ENCODE peak calls at places on chromosomes 5 and 9, in ten cellular contexts. V, S, B, M, T, W, U, P, J and Q are unnamed samples. For H3K4me1 and H3K27me3, the result is how much of the 10 kb centered on the place peaks cover.

GRCh38 chr9:122526602-122527001 is 491 bp downstream of the OR1N1 start:
- DNase-seq in V (no peak), S (no peak), B (no peak), M (no peak), T (no peak), W (no peak), U (no peak), P (no peak), J (no peak), Q (no peak)

GRCh38 chr5:29518176-29518575 is 1675.3 kb upstream of the CDH6 start:
- DNase-seq in V (no peak), S (no peak), B (no peak), M (no peak), T (no peak), W (no peak), U (no peak), P (no peak), J (no peak), Q (no peak)

GRCh38 chr5:156693113-156693512 is 157.0 kb upstream of the PPP1R2B start:
- DNase-seq in V (peak), S (no peak), B (no peak), M (no peak), T (no peak), W (no peak), U (no peak), P (no peak), J (no peak), Q (no peak)

GRCh38 chr9:116737137-116737546 is 50.0 kb downstream of the TRIM32 start:
- DNase-seq in V (peak), S (peak), B (peak), M (peak), T (peak), W (peak), U (peak), P (peak), J (peak), Q (peak)

GRCh38 chr5:581266-581665 is 30.9 kb upstream of the CEP72 start:
- DNase-seq in V (no peak), S (no peak), B (no peak), M (no peak), T (no peak), W (peak), U (no peak), P (no peak), J (no peak), Q (no peak)

GRCh38 chr9:81787747-81788632 is 98.6 kb upstream of the TLE1 start:
- DNase-seq in V (peak), S (peak), B (no peak), M (peak), T (peak), W (no peak), U (no peak), P (no peak), J (no peak), Q (peak)

GRCh38 chr9:91162311-91162710 is 199.4 kb downstream of the AUH start:
- DNase-seq in V (peak), S (peak), B (no peak), M (no peak), T (no peak), W (no peak), U (no peak), P (no peak), J (no peak), Q (peak)

GRCh38 chr9:119967867-119968535 is 598.8 kb upstream of the BRINP1 start:
- DNase-seq in V (no peak), S (no peak), B (no peak), M (no peak), T (no peak), W (no peak), U (no peak), P (no peak), J (no peak), Q (no peak)

GRCh38 chr5:171606414-171607024 is 179.1 kb upstream of the SMIM23 start:
- DNase-seq in V (peak), S (no peak), B (no peak), M (no peak), T (no peak), W (no peak), U (no peak), P (no peak), J (no peak), Q (no peak)

GRCh38 chr9:125632321-125633115 is 74.5 kb downstream of the MAPKAP1 start:
- DNase-seq in V (peak), S (no peak), B (no peak), M (no peak), T (no peak), W (no peak), U (no peak), P (no peak), J (no peak), Q (peak)

GRCh38 chr9:34177906-34178697 is 741 bp upstream of the UBAP1 start:
- DNase-seq in V (no peak), S (no peak), B (no peak), M (no peak), T (no peak), W (peak), U (no peak), P (no peak), J (no peak), Q (no peak)

GRCh38 chr5:78640622-78641021 is 8.0 kb downstream of the LHFPL2 start:
- DNase-seq in V (peak), S (no peak), B (no peak), M (no peak), T (no peak), W (no peak), U (no peak), P (no peak), J (no peak), Q (peak)

GRCh38 chr9:100739666-100740065 is 161.8 kb downstream of the CAVIN4 start:
- DNase-seq in V (peak), S (no peak), B (no peak), M (no peak), T (no peak), W (no peak), U (no peak), P (no peak), J (no peak), Q (peak)

GRCh38 chr5:16492398-16493175 is 27.0 kb upstream of the ZNF622 start:
- DNase-seq in V (peak), S (peak), B (peak), M (peak), T (peak), W (peak), U (peak), P (no peak), J (no peak), Q (peak)

GRCh38 chr5:135834639-135835529 is at the start of gene SLC25A48:
- DNase-seq in V (no peak), S (peak), B (peak), M (peak), T (peak), W (peak), U (peak), P (peak), J (no peak), Q (no peak)

GRCh38 chr9:131731237-131731995 is 8.5 kb downstream of the RAPGEF1 start:
- DNase-seq in V (peak), S (no peak), B (no peak), M (no peak), T (no peak), W (no peak), U (no peak), P (no peak), J (no peak), Q (no peak)

GRCh38 chr5:150303660-150304411 is 1.1 kb upstream of the ARSI start:
- DNase-seq in V (no peak), S (no peak), B (no peak), M (no peak), T (peak), W (no peak), U (no peak), P (no peak), J (no peak), Q (no peak)

GRCh38 chr9:36152741-36153438 is 16.3 kb upstream of the CCIN start:
- DNase-seq in V (no peak), S (no peak), B (no peak), M (no peak), T (no peak), W (no peak), U (no peak), P (no peak), J (no peak), Q (no peak)

GRCh38 chr5:111747336-111747735 is 9.7 kb downstream of the NREP start:
- DNase-seq in V (peak), S (no peak), B (no peak), M (no peak), T (no peak), W (no peak), U (no peak), P (no peak), J (no peak), Q (no peak)

GRCh38 chr9:126516936-126517750 is 96.6 kb upstream of the LMX1B start:
- DNase-seq in V (peak), S (no peak), B (peak), M (peak), T (peak), W (peak), U (no peak), P (peak), J (peak), Q (peak)

GRCh38 chr9:69028754-69029153 is 6.8 kb upstream of the FXN start:
- DNase-seq in V (no peak), S (no peak), B (no peak), M (no peak), T (no peak), W (peak), U (no peak), P (no peak), J (no peak), Q (no peak)

GRCh38 chr5:106397700-106398099 is 1273.0 kb downstream of the EFNA5 start:
- DNase-seq in V (peak), S (no peak), B (no peak), M (no peak), T (peak), W (no peak), U (no peak), P (no peak), J (no peak), Q (peak)

GRCh38 chr5:139389701-139390638 is at the start of gene MZB1:
- DNase-seq in V (no peak), S (peak), B (no peak), M (peak), T (no peak), W (peak), U (peak), P (no peak), J (no peak), Q (no peak)

GRCh38 chr9:124659099-124659659 is 111.9 kb downstream of the NR6A1 start:
- DNase-seq in V (peak), S (peak), B (peak), M (peak), T (peak), W (peak), U (peak), P (peak), J (peak), Q (peak)

GRCh38 chr5:14036947-14037346 is 92.5 kb upstream of the DNAH5 start:
- DNase-seq in V (no peak), S (no peak), B (no peak), M (no peak), T (no peak), W (no peak), U (no peak), P (no peak), J (no peak), Q (peak)

GRCh38 chr9:7238244-7238637 is 480.5 kb downstream of the KDM4C start:
- DNase-seq in V (no peak), S (no peak), B (no peak), M (no peak), T (no peak), W (no peak), U (no peak), P (no peak), J (no peak), Q (no peak)

GRCh38 chr5:11273180-11273882 is 512.3 kb upstream of the DAP start:
- DNase-seq in V (peak), S (no peak), B (no peak), M (no peak), T (no peak), W (no peak), U (no peak), P (no peak), J (no peak), Q (no peak)

DNA sequence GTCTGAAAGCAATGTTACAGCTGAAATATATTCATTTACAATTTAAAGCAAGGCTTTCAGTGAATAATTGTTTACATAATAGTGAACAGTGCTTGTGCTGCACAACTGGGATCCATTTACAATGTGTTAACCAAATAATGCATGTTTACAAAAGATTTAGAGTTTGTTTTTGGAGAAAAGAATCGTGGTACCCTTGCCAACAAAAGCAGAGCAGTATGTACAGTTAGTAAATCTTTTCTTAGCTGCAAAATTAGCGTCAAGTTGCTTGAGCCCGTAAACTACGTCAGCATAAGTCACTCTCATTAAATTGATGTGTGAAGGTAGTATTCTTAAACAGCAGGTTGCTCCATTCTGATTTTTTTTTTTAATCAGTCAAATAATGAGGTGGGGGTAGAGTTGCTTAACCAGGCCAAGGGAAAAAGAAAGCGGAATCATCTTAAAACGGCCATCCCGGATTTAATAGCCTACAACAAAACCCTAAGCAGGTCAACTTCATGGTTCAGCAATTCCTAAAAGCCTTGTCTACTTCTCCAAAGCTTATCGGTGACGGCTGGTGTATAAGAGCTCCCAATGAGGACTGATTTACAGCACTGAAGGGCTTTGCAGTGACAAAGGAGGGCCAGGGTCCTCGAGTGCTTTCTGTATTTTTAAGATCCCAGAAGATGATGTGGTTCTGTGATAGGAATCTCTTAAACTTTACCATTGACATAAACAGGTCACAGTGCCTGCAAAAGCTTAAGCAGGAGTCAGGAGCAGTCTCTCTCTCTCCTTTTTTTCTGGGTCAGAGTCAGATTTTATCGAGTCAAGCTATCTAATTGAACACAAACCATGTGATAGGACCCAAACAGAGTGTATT is 663.3 kb upstream of the ZNF608 start:
- DNase-seq in V (peak), S (no peak), B (peak), M (no peak), T (no peak), W (no peak), U (no peak), P (no peak), J (no peak), Q (no peak)
- H3K4me1 ChIP-seq in V (half or more), S (half or more), B (half or more), M (under half), T (half or more), W (under half), U (under half), P (half or more), J (under half), Q (under half)

GRCh38 chr5:72746736-72747135 is 69.7 kb upstream of the TNPO1 start:
- DNase-seq in V (no peak), S (no peak), B (no peak), M (no peak), T (peak), W (no peak), U (no peak), P (no peak), J (no peak), Q (no peak)

GRCh38 chr5:72752909-72753308 is 63.6 kb upstream of the TNPO1 start:
- DNase-seq in V (no peak), S (no peak), B (no peak), M (no peak), T (no peak), W (no peak), U (no peak), P (peak), J (no peak), Q (no peak)

GRCh38 chr5:72747826-72748225 is 68.6 kb upstream of the TNPO1 start:
- DNase-seq in V (no peak), S (no peak), B (no peak), M (no peak), T (peak), W (no peak), U (no peak), P (no peak), J (no peak), Q (no peak)

GRCh38 chr5:72749362-72749997 is 67.0 kb upstream of the TNPO1 start:
- DNase-seq in V (no peak), S (no peak), B (peak), M (no peak), T (no peak), W (no peak), U (no peak), P (no peak), J (no peak), Q (no peak)
- H3K27me3 ChIP-seq in V (under half), S (under half), B (under half), M (under half), T (under half), W (under half), U (under half), P (under half), J (under half), Q (under half)

GRCh38 chr9:136799854-136800657 is 3.9 kb downstream of the CCDC183 start:
- DNase-seq in V (peak), S (peak), B (peak), M (peak), T (peak), W (no peak), U (peak), P (peak), J (peak), Q (peak)

GRCh38 chr9:136804509-136805206 is 3.1 kb upstream of the RABL6 start:
- DNase-seq in V (no peak), S (no peak), B (no peak), M (no peak), T (no peak), W (no peak), U (no peak), P (no peak), J (no peak), Q (no peak)

GRCh38 chr9:136805207-136805740 is 2.5 kb upstream of the RABL6 start:
- DNase-seq in V (no peak), S (no peak), B (no peak), M (no peak), T (no peak), W (no peak), U (no peak), P (no peak), J (no peak), Q (no peak)

GRCh38 chr9:136803551-136804508 is 3.9 kb upstream of the RABL6 start:
- DNase-seq in V (no peak), S (no peak), B (no peak), M (no peak), T (no peak), W (no peak), U (no peak), P (no peak), J (no peak), Q (no peak)

GRCh38 chr9:136802321-136802720 is 5.4 kb upstream of the RABL6 start:
- DNase-seq in V (no peak), S (no peak), B (no peak), M (no peak), T (no peak), W (no peak), U (no peak), P (no peak), J (no peak), Q (no peak)
- H3K4me1 ChIP-seq in V (under half), S (half or more), B (under half), M (under half), T (under half), W (under half), U (under half), P (under half), J (under half), Q (under half)

GRCh38 chr9:135309763-135310125 is 169.8 kb upstream of the PPP1R26 start:
- DNase-seq in V (no peak), S (no peak), B (no peak), M (no peak), T (no peak), W (no peak), U (no peak), P (peak), J (no peak), Q (no peak)

GRCh38 chr9:135307314-135307713 is 172.3 kb upstream of the PPP1R26 start:
- DNase-seq in V (no peak), S (no peak), B (no peak), M (no peak), T (no peak), W (no peak), U (no peak), P (no peak), J (no peak), Q (no peak)

GRCh38 chr9:135308809-135309762 is 170.5 kb upstream of the PPP1R26 start:
- DNase-seq in V (no peak), S (no peak), B (no peak), M (no peak), T (no peak), W (no peak), U (no peak), P (no peak), J (no peak), Q (no peak)

GRCh38 chr9:135306699-135307098 is 172.9 kb upstream of the PPP1R26 start:
- DNase-seq in V (no peak), S (no peak), B (no peak), M (no peak), T (no peak), W (no peak), U (no peak), P (no peak), J (no peak), Q (no peak)

GRCh38 chr9:135310134-135310533 is 169.4 kb upstream of the PPP1R26 start:
- DNase-seq in V (no peak), S (no peak), B (no peak), M (no peak), T (no peak), W (no peak), U (no peak), P (peak), J (no peak), Q (no peak)
- H3K27me3 ChIP-seq in V (half or more), S (under half), B (under half), M (half or more), T (under half), W (half or more), U (under half), P (under half), J (under half), Q (under half)

GRCh38 chr5:39173069-39173468 is 46.3 kb downstream of the FYB1 start:
- DNase-seq in V (no peak), S (no peak), B (no peak), M (no peak), T (no peak), W (no peak), U (no peak), P (no peak), J (no peak), Q (no peak)
- H3K4me1 ChIP-seq in V (under half), S (under half), B (under half), M (under half), T (under half), W (under half), U (under half), P (under half), J (under half), Q (under half)

GRCh38 chr9:130328349-130328801 is 62.8 kb downstream of the HMCN2 start:
- DNase-seq in V (no peak), S (peak), B (no peak), M (peak), T (peak), W (no peak), U (peak), P (no peak), J (peak), Q (no peak)
- H3K27me3 ChIP-seq in V (under half), S (under half), B (under half), M (half or more), T (under half), W (under half), U (under half), P (under half), J (under half), Q (half or more)